ENCODE peak calls at places on chromosomes 3 and 15, in eight cellular contexts. One of them, this sample, is unnamed.

GRCh38 chr3:149641011-149641728 is 16.7 kb downstream of the WWTR1 start:
- DNase-seq in OCI-LY7: no peak
- DNase-seq in effector CD4-positive, alpha-beta T cell: no peak
- DNase-seq in COR-L47: no peak
- DNase-seq in hypothalamus: no peak
- DNase-seq in M059J: no peak
- DNase-seq in tibial artery: no peak
- DNase-seq in bronchial epithelial cell: no peak
- DNase-seq in this sample: peak; percentile 79

GRCh38 chr15:48654799-48655198 is 9.3 kb upstream of the FBN1 start:
- DNase-seq in OCI-LY7: no peak
- DNase-seq in M059J: no peak
- DNase-seq in hypothalamus: no peak
- DNase-seq in tibial artery: no peak
- DNase-seq in effector CD4-positive, alpha-beta T cell: no peak
- DNase-seq in bronchial epithelial cell: no peak
- DNase-seq in COR-L47: no peak
- DNase-seq in this sample: no peak

GRCh38 chr3:109275702-109276293 is 40.5 kb downstream of the DPPA2 start:
- DNase-seq in M059J: peak; percentile 61
- DNase-seq in hypothalamus: no peak
- DNase-seq in tibial artery: no peak
- DNase-seq in effector CD4-positive, alpha-beta T cell: no peak
- DNase-seq in COR-L47: peak; percentile 23
- DNase-seq in OCI-LY7: no peak
- DNase-seq in bronchial epithelial cell: peak; percentile 10
- DNase-seq in this sample: peak; percentile 58

GRCh38 chr3:191500892-191501291 is 39.9 kb downstream of the PYDC2 start:
- DNase-seq in OCI-LY7: no peak
- DNase-seq in tibial artery: no peak
- DNase-seq in effector CD4-positive, alpha-beta T cell: no peak
- DNase-seq in M059J: no peak
- DNase-seq in bronchial epithelial cell: no peak
- DNase-seq in hypothalamus: no peak
- DNase-seq in COR-L47: no peak
- DNase-seq in this sample: no peak

GRCh38 chr15:49064884-49065283 is 18.6 kb upstream of the SECISBP2L start:
- DNase-seq in bronchial epithelial cell: no peak
- DNase-seq in hypothalamus: no peak
- DNase-seq in OCI-LY7: no peak
- DNase-seq in M059J: no peak
- DNase-seq in tibial artery: no peak
- DNase-seq in COR-L47: no peak
- DNase-seq in effector CD4-positive, alpha-beta T cell: no peak
- DNase-seq in this sample: no peak

GRCh38 chr15:63978511-63979226 is 67.6 kb downstream of the DAPK2 start:
- DNase-seq in OCI-LY7: no peak
- DNase-seq in hypothalamus: no peak
- DNase-seq in tibial artery: no peak
- DNase-seq in COR-L47: no peak
- DNase-seq in effector CD4-positive, alpha-beta T cell: no peak
- DNase-seq in M059J: no peak
- DNase-seq in bronchial epithelial cell: no peak
- DNase-seq in this sample: no peak

GRCh38 chr3:64358853-64359252 is 133.6 kb upstream of the PRICKLE2 start:
- DNase-seq in effector CD4-positive, alpha-beta T cell: no peak
- DNase-seq in COR-L47: no peak
- DNase-seq in OCI-LY7: no peak
- DNase-seq in hypothalamus: no peak
- DNase-seq in tibial artery: no peak
- DNase-seq in bronchial epithelial cell: no peak
- DNase-seq in M059J: no peak
- DNase-seq in this sample: no peak

GRCh38 chr15:39549912-39550311 is 31.0 kb upstream of the THBS1 start:
- DNase-seq in hypothalamus: no peak
- DNase-seq in bronchial epithelial cell: no peak
- DNase-seq in M059J: no peak
- DNase-seq in COR-L47: no peak
- DNase-seq in OCI-LY7: no peak
- DNase-seq in effector CD4-positive, alpha-beta T cell: no peak
- DNase-seq in tibial artery: no peak
- DNase-seq in this sample: no peak

GRCh38 chr15:50210462-50211264 is 28.7 kb downstream of the SLC27A2 start:
- DNase-seq in bronchial epithelial cell: peak; percentile 65
- DNase-seq in tibial artery: no peak
- DNase-seq in OCI-LY7: no peak
- DNase-seq in hypothalamus: no peak
- DNase-seq in effector CD4-positive, alpha-beta T cell: no peak
- DNase-seq in COR-L47: no peak
- DNase-seq in M059J: peak; percentile 14
- DNase-seq in this sample: peak; percentile 70

GRCh38 chr3:136114421-136114820 is 81.7 kb downstream of the MSL2 start:
- DNase-seq in effector CD4-positive, alpha-beta T cell: no peak
- DNase-seq in bronchial epithelial cell: no peak
- DNase-seq in tibial artery: no peak
- DNase-seq in OCI-LY7: no peak
- DNase-seq in COR-L47: no peak
- DNase-seq in M059J: peak; percentile 55
- DNase-seq in hypothalamus: no peak
- DNase-seq in this sample: no peak

GRCh38 chr15:65949482-65949881 is 80.2 kb downstream of the RAB11A start:
- DNase-seq in hypothalamus: no peak
- DNase-seq in effector CD4-positive, alpha-beta T cell: no peak
- DNase-seq in COR-L47: no peak
- DNase-seq in OCI-LY7: no peak
- DNase-seq in M059J: no peak
- DNase-seq in tibial artery: no peak
- DNase-seq in bronchial epithelial cell: no peak
- DNase-seq in this sample: no peak

GRCh38 chr3:188123170-188123920 is 30.6 kb upstream of the LPP start:
- DNase-seq in bronchial epithelial cell: peak; percentile 14
- DNase-seq in effector CD4-positive, alpha-beta T cell: no peak
- DNase-seq in OCI-LY7: peak; percentile 77
- DNase-seq in COR-L47: no peak
- DNase-seq in tibial artery: no peak
- DNase-seq in hypothalamus: no peak
- DNase-seq in M059J: no peak
- DNase-seq in this sample: no peak

GRCh38 chr3:38003371-38003816 is 12.8 kb downstream of the VILL start:
- DNase-seq in M059J: no peak
- DNase-seq in hypothalamus: peak; percentile 55
- DNase-seq in bronchial epithelial cell: no peak
- DNase-seq in tibial artery: no peak
- DNase-seq in COR-L47: no peak
- DNase-seq in effector CD4-positive, alpha-beta T cell: peak; percentile 38
- DNase-seq in OCI-LY7: peak; percentile 54
- DNase-seq in this sample: peak; percentile 43

GRCh38 chr15:28132524-28133275 is 33.6 kb upstream of the OCA2 start:
- DNase-seq in bronchial epithelial cell: no peak
- DNase-seq in COR-L47: no peak
- DNase-seq in hypothalamus: no peak
- DNase-seq in OCI-LY7: no peak
- DNase-seq in M059J: peak; percentile 51
- DNase-seq in tibial artery: no peak
- DNase-seq in effector CD4-positive, alpha-beta T cell: no peak
- DNase-seq in this sample: peak; percentile 20

GRCh38 chr15:67198157-67198754 is 56.2 kb downstream of the AAGAB start:
- DNase-seq in OCI-LY7: peak; percentile 61
- DNase-seq in COR-L47: no peak
- DNase-seq in M059J: no peak
- DNase-seq in tibial artery: no peak
- DNase-seq in effector CD4-positive, alpha-beta T cell: no peak
- DNase-seq in bronchial epithelial cell: no peak
- DNase-seq in hypothalamus: no peak
- DNase-seq in this sample: no peak